ENCODE peak calls at places on chromosomes 7 and 10, in five cellular contexts. B, C, A, T and D are unnamed samples.
A peak's percentile ranks its signal among the peaks of the same experiment; 100 is the strongest.

GRCh38 chr7:18064242-18064838 is 36.7 kb upstream of the PRPS1L1 start:
- DNase-seq in T (peak; percentile 6), A (no peak), B (peak; percentile 67), C (peak; percentile 77), D (no peak)

GRCh38 chr10:43195557-43195956 is 57.3 kb downstream of the CSGALNACT2 start:
- DNase-seq in B (no peak), C (no peak), T (no peak), A (no peak), D (no peak)

GRCh38 chr7:129949292-129950133 is 3.2 kb downstream of the UBE2H start:
- DNase-seq in B (peak; percentile 39), A (peak; percentile 37), T (peak; percentile 82), C (peak; percentile 83), D (peak; percentile 88)

GRCh38 chr7:151993977-151994676 is 31.3 kb upstream of the GALNT11 start:
- DNase-seq in C (peak; percentile 7), A (no peak), T (no peak), B (peak; percentile 68), D (peak; percentile 2)

GRCh38 chr10:521261-521660 is 168.2 kb downstream of the DIP2C start:
- DNase-seq in A (no peak), B (no peak), T (no peak), C (no peak), D (no peak)

GRCh38 chr10:76769161-76769560 is 868.4 kb downstream of the KCNMA1 start:
- DNase-seq in A (no peak), T (no peak), B (no peak), C (no peak), D (no peak)

GRCh38 chr10:88089498-88089897 is 226.1 kb downstream of the PTEN start:
- DNase-seq in A (no peak), B (no peak), C (no peak), T (no peak), D (no peak)

GRCh38 chr7:1403844-1404404 is 55.3 kb downstream of the MICALL2 start:
- DNase-seq in T (peak; percentile 63), B (no peak), A (no peak), C (peak; percentile 20), D (peak; percentile 76)

GRCh38 chr7:113299748-113300147 is 181.4 kb upstream of the SMIM30 start:
- DNase-seq in A (no peak), B (no peak), T (no peak), C (no peak), D (no peak)

GRCh38 chr10:66283874-66284464 is 641.9 kb upstream of the LRRTM3 start:
- DNase-seq in B (no peak), T (no peak), C (no peak), A (no peak), D (no peak)

GRCh38 chr7:26854932-26855331 is 9.5 kb downstream of the SKAP2 start:
- DNase-seq in C (no peak), B (no peak), T (peak; percentile 60), A (no peak), D (no peak)

GRCh38 chr7:35251606-35252310 is 2.1 kb downstream of the TBX20 start:
- DNase-seq in T (no peak), B (no peak), A (no peak), C (no peak), D (no peak)

GRCh38 chr7:139746652-139747051 is 31.1 kb downstream of the HIPK2 start:
- DNase-seq in C (no peak), T (no peak), B (no peak), A (no peak), D (no peak)

GRCh38 chr7:122311280-122311679 is 6.7 kb upstream of the FEZF1 start:
- DNase-seq in B (peak; percentile 64), C (no peak), T (no peak), A (no peak), D (no peak)

GRCh38 chr7:102170417-102170970 is 116.2 kb upstream of the SH2B2 start:
- DNase-seq in C (no peak), B (peak; percentile 45), T (peak; percentile 73), A (no peak), D (peak; percentile 12)

GRCh38 chr7:140209866-140210609 is 33.3 kb upstream of the KDM7A start:
- DNase-seq in A (peak; percentile 85), C (no peak), T (no peak), B (no peak), D (no peak)

GRCh38 chr10:114095676-114096331 is 52.1 kb downstream of the ADRB1 start:
- DNase-seq in T (no peak), B (no peak), C (no peak), A (no peak), D (no peak)

GRCh38 chr7:152910545-152911013 is 151.0 kb downstream of the ACTR3B start:
- DNase-seq in B (no peak), C (no peak), T (no peak), A (no peak), D (no peak)

GRCh38 chr10:118045842-118046490 is 775 bp downstream of the RAB11FIP2 start:
- DNase-seq in T (peak; percentile 54), C (peak; percentile 43), A (peak; percentile 4), B (no peak), D (peak; percentile 45)

GRCh38 chr10:12980080-12980656 is 21.3 kb downstream of the CCDC3 start:
- DNase-seq in B (no peak), A (no peak), C (no peak), T (no peak), D (no peak)

GRCh38 chr7:80843018-80843671 is 75.7 kb downstream of the SEMA3C start:
- DNase-seq in T (no peak), A (no peak), B (no peak), C (no peak), D (peak; percentile 16)

GRCh38 chr7:35624299-35625186 is 70.4 kb downstream of the HERPUD2 start:
- DNase-seq in T (peak; percentile 49), A (no peak), B (peak; percentile 76), C (peak; percentile 56), D (peak; percentile 39)

GRCh38 chr10:34780818-34781380 is 34.2 kb downstream of the PARD3 start:
- DNase-seq in B (no peak), C (no peak), A (peak; percentile 47), T (peak; percentile 73), D (peak; percentile 75)

GRCh38 chr7:50749908-50750307 is 32.8 kb downstream of the GRB10 start:
- DNase-seq in B (no peak), C (no peak), A (no peak), T (no peak), D (no peak)

GRCh38 chr7:40471891-40472290 is 337.1 kb downstream of the SUGCT start:
- DNase-seq in A (no peak), C (no peak), T (no peak), B (no peak), D (no peak)

GRCh38 chr10:71840177-71840711 is 10.8 kb downstream of the PSAP start:
- DNase-seq in A (no peak), C (peak; percentile 24), B (peak; percentile 94), T (peak; percentile 63), D (peak; percentile 99)

GRCh38 chr10:119245272-119245671 is 37.9 kb downstream of the GRK5 start:
- DNase-seq in B (no peak), C (peak; percentile 2), T (no peak), A (no peak), D (no peak)

GRCh38 chr7:45701701-45702460 is 127.7 kb downstream of the ADCY1 start:
- DNase-seq in A (no peak), T (no peak), C (no peak), B (no peak), D (no peak)

GRCh38 chr10:15172306-15172840 is 3.9 kb upstream of the NMT2 start:
- DNase-seq in B (no peak), C (no peak), A (no peak), T (no peak), D (no peak)

GRCh38 chr7:25790261-25790660 is 361.7 kb upstream of the NFE2L3 start:
- DNase-seq in C (no peak), A (no peak), T (no peak), B (no peak), D (no peak)

GRCh38 chr7:150383710-150384397 is 4.7 kb downstream of the ZNF775 start:
- DNase-seq in B (peak; percentile 99), A (no peak), T (no peak), C (no peak), D (no peak)

GRCh38 chr10:43251664-43252165 is 15.2 kb downstream of the RASGEF1A start:
- DNase-seq in B (peak; percentile 23), T (no peak), A (no peak), C (no peak), D (no peak)

GRCh38 chr10:74511051-74511450 is 315.3 kb upstream of the KAT6B start:
- DNase-seq in B (no peak), C (no peak), A (no peak), T (no peak), D (no peak)
- H3K9ac ChIP-seq in B (no peak overlapping the region), C (no peak overlapping the region), A (no peak overlapping the region), T (no peak overlapping the region), D (no peak overlapping the region)

GRCh38 chr10:79106651-79107050 is 37.9 kb downstream of the ZMIZ1 start:
- DNase-seq in C (no peak), B (no peak), A (no peak), T (no peak), D (no peak)
- H3K4me1 ChIP-seq in C (peaks cover 9% of the 10 kb centered on the region), B (peaks cover 10% of the 10 kb centered on the region), A (peaks cover 15% of the 10 kb centered on the region), T (peaks cover 15% of the 10 kb centered on the region), D (peaks cover 24% of the 10 kb centered on the region)

DNA sequence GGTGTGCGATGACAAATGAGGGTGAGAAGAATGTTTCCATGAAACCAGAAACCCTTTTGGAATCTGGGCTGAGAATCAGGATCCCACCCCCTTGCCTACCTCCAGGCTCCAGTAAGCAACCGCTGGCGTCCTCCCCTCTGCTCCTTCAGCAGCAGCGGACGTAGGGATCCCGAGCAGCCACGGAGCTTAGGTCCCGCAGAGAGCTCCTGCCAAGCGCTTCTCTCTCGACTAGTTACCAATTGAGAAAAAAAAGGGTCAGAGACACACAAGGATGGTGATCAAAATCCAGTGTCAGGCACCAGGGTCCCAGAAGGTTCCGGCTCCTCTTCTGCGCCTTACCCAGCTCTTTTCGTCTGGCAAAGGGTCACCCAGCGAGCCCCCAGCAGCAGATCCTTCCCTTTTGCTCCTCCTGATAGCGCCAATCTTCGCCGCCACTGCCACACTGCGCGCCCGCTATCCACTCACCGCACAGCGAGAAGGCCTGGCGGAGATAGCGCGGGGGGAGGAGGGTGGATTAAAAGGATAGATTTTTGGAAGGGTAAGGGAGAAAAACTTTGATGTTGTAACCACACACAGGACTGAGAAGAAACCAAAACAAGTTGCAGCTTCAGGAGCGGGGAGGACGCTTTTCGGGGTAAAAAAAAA is 733.4 kb downstream of the ZWINT start:
- DNase-seq in A (no peak), C (no peak), T (no peak), B (peak; percentile 64), D (peak; percentile 7)
- H2AFZ ChIP-seq in A (no peak overlapping the region), C (no peak overlapping the region), T (no peak overlapping the region), B (no peak overlapping the region), D (no peak overlapping the region)

GRCh38 chr10:68492118-68492517 is 20.3 kb upstream of the DNA2 start:
- DNase-seq in T (no peak), B (no peak), C (no peak), A (no peak), D (peak; percentile 76)

GRCh38 chr10:68499544-68499943 is 27.8 kb upstream of the DNA2 start:
- DNase-seq in B (no peak), C (no peak), A (no peak), T (no peak), D (no peak)

GRCh38 chr10:68501691-68502090 is 25.6 kb downstream of the SLC25A16 start:
- DNase-seq in A (no peak), C (peak; percentile 50), T (no peak), B (no peak), D (no peak)

DNA sequence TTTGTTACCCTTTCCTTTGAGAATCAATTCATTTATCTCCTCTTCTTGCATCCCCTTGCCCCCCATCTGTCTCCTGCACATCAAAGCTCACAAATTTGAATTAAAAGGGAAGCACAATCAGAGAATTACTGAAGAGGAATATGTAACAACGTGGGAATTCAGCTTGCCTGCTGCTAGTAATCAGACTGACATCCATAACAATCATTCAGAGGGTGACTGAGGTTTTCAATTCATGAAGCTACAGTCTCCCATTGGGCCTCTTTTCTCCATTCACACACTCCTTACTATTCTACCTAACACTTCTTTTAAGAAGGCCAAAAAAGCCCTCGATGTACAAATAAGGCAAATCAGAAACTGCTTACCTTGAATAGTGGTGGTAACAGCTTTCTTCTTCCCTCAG is 24.3 kb upstream of the DNA2 start:
- DNase-seq in T (no peak), B (no peak), C (no peak), A (no peak), D (no peak)
- H3K9ac ChIP-seq in T (no peak overlapping the region), B (no peak overlapping the region), C (no peak overlapping the region), A (no peak overlapping the region), D (no peak overlapping the region)